ENCODE peak calls at places on chromosomes 11 and 22, in ten cellular contexts. One of them, this sample, is unnamed.

GRCh38 chr11:134995746-134996145 is 583.7 kb upstream of the B3GAT1 start:
- DNase-seq in bronchial epithelial cell: no peak
- DNase-seq in lung: no peak
- DNase-seq in kidney epithelial cell: no peak
- DNase-seq in neural crest cell: no peak
- DNase-seq in brain microvascular endothelial cell: no peak
- DNase-seq in A549: no peak
- DNase-seq in AG10803: peak
- DNase-seq in foreskin fibroblast: no peak
- DNase-seq in endothelial cell: no peak
- DNase-seq in this sample: no peak

GRCh38 chr22:46021577-46021976 is 44.6 kb upstream of the WNT7B start:
- DNase-seq in bronchial epithelial cell: no peak
- DNase-seq in lung: no peak
- DNase-seq in kidney epithelial cell: no peak
- DNase-seq in neural crest cell: no peak
- DNase-seq in brain microvascular endothelial cell: no peak
- DNase-seq in A549: no peak
- DNase-seq in AG10803: no peak
- DNase-seq in foreskin fibroblast: no peak
- DNase-seq in endothelial cell: no peak
- DNase-seq in this sample: no peak

GRCh38 chr22:39446239-39446721 is 10.5 kb upstream of the MGAT3 start:
- DNase-seq in bronchial epithelial cell: no peak
- DNase-seq in lung: no peak
- DNase-seq in kidney epithelial cell: no peak
- DNase-seq in neural crest cell: no peak
- DNase-seq in brain microvascular endothelial cell: no peak
- DNase-seq in A549: no peak
- DNase-seq in AG10803: no peak
- DNase-seq in foreskin fibroblast: no peak
- DNase-seq in endothelial cell: no peak
- DNase-seq in this sample: peak

GRCh38 chr11:82759649-82760048 is 26.0 kb upstream of the FAM181B start:
- DNase-seq in bronchial epithelial cell: no peak
- DNase-seq in lung: no peak
- DNase-seq in kidney epithelial cell: no peak
- DNase-seq in neural crest cell: no peak
- DNase-seq in brain microvascular endothelial cell: no peak
- DNase-seq in A549: no peak
- DNase-seq in AG10803: no peak
- DNase-seq in foreskin fibroblast: no peak
- DNase-seq in endothelial cell: no peak
- DNase-seq in this sample: no peak

GRCh38 chr11:102727890-102728289 is 3.1 kb upstream of the MMP8 start:
- DNase-seq in bronchial epithelial cell: peak
- DNase-seq in lung: no peak
- DNase-seq in kidney epithelial cell: no peak
- DNase-seq in neural crest cell: no peak
- DNase-seq in brain microvascular endothelial cell: peak
- DNase-seq in A549: no peak
- DNase-seq in AG10803: peak
- DNase-seq in foreskin fibroblast: peak
- DNase-seq in endothelial cell: no peak
- DNase-seq in this sample: no peak

GRCh38 chr22:19210188-19210587 is 31.7 kb upstream of the SLC25A1 start:
- DNase-seq in bronchial epithelial cell: no peak
- DNase-seq in lung: no peak
- DNase-seq in kidney epithelial cell: no peak
- DNase-seq in neural crest cell: no peak
- DNase-seq in brain microvascular endothelial cell: no peak
- DNase-seq in A549: no peak
- DNase-seq in AG10803: no peak
- DNase-seq in foreskin fibroblast: no peak
- DNase-seq in endothelial cell: no peak
- DNase-seq in this sample: no peak

GRCh38 chr22:38030311-38031133 is 26.7 kb upstream of the PICK1 start:
- DNase-seq in bronchial epithelial cell: no peak
- DNase-seq in lung: no peak
- DNase-seq in kidney epithelial cell: no peak
- DNase-seq in neural crest cell: no peak
- DNase-seq in brain microvascular endothelial cell: no peak
- DNase-seq in A549: no peak
- DNase-seq in AG10803: no peak
- DNase-seq in foreskin fibroblast: peak
- DNase-seq in endothelial cell: no peak
- DNase-seq in this sample: no peak

GRCh38 chr22:41933411-41934177 is 7.0 kb upstream of the TNFRSF13C start:
- DNase-seq in bronchial epithelial cell: no peak
- DNase-seq in lung: no peak
- DNase-seq in kidney epithelial cell: no peak
- DNase-seq in neural crest cell: no peak
- DNase-seq in brain microvascular endothelial cell: no peak
- DNase-seq in A549: no peak
- DNase-seq in AG10803: no peak
- DNase-seq in foreskin fibroblast: no peak
- DNase-seq in endothelial cell: no peak
- DNase-seq in this sample: no peak

GRCh38 chr22:39915295-39915726 is 14.4 kb downstream of the GRAP2 start:
- DNase-seq in bronchial epithelial cell: no peak
- DNase-seq in lung: no peak
- DNase-seq in kidney epithelial cell: no peak
- DNase-seq in neural crest cell: no peak
- DNase-seq in brain microvascular endothelial cell: no peak
- DNase-seq in A549: no peak
- DNase-seq in AG10803: no peak
- DNase-seq in foreskin fibroblast: no peak
- DNase-seq in endothelial cell: no peak
- DNase-seq in this sample: no peak

GRCh38 chr11:829116-829945 is 1.6 kb downstream of the CRACR2B start:
- DNase-seq in bronchial epithelial cell: no peak
- DNase-seq in lung: peak
- DNase-seq in kidney epithelial cell: no peak
- DNase-seq in neural crest cell: no peak
- DNase-seq in brain microvascular endothelial cell: no peak
- DNase-seq in A549: no peak
- DNase-seq in AG10803: no peak
- DNase-seq in foreskin fibroblast: peak
- DNase-seq in endothelial cell: peak
- DNase-seq in this sample: no peak

GRCh38 chr22:33866521-33866920 is 53.8 kb downstream of the LARGE1 start:
- DNase-seq in bronchial epithelial cell: no peak
- DNase-seq in lung: no peak
- DNase-seq in kidney epithelial cell: no peak
- DNase-seq in neural crest cell: no peak
- DNase-seq in brain microvascular endothelial cell: no peak
- DNase-seq in A549: no peak
- DNase-seq in AG10803: no peak
- DNase-seq in foreskin fibroblast: no peak
- DNase-seq in endothelial cell: no peak
- DNase-seq in this sample: no peak

GRCh38 chr11:46421257-46421880 is 29.8 kb upstream of the CHRM4 start:
- DNase-seq in bronchial epithelial cell: no peak
- DNase-seq in lung: no peak
- DNase-seq in kidney epithelial cell: no peak
- DNase-seq in neural crest cell: no peak
- DNase-seq in brain microvascular endothelial cell: no peak
- DNase-seq in A549: no peak
- DNase-seq in AG10803: no peak
- DNase-seq in foreskin fibroblast: no peak
- DNase-seq in endothelial cell: no peak
- DNase-seq in this sample: no peak

GRCh38 chr22:45885941-45886395 is 91.0 kb downstream of the WNT7B start:
- DNase-seq in bronchial epithelial cell: no peak
- DNase-seq in lung: no peak
- DNase-seq in kidney epithelial cell: no peak
- DNase-seq in neural crest cell: peak
- DNase-seq in brain microvascular endothelial cell: no peak
- DNase-seq in A549: no peak
- DNase-seq in AG10803: no peak
- DNase-seq in foreskin fibroblast: no peak
- DNase-seq in endothelial cell: no peak
- DNase-seq in this sample: no peak

GRCh38 chr22:50308597-50308935 is 1.1 kb upstream of the PLXNB2 start:
- DNase-seq in bronchial epithelial cell: no peak
- DNase-seq in lung: peak
- DNase-seq in kidney epithelial cell: no peak
- DNase-seq in neural crest cell: no peak
- DNase-seq in brain microvascular endothelial cell: no peak
- DNase-seq in A549: peak
- DNase-seq in AG10803: peak
- DNase-seq in foreskin fibroblast: peak
- DNase-seq in endothelial cell: peak
- DNase-seq in this sample: no peak

GRCh38 chr22:28855355-28856094 is 27.8 kb upstream of the ZNRF3 start:
- DNase-seq in bronchial epithelial cell: peak
- DNase-seq in lung: peak
- DNase-seq in kidney epithelial cell: peak
- DNase-seq in neural crest cell: peak
- DNase-seq in brain microvascular endothelial cell: peak
- DNase-seq in A549: peak
- DNase-seq in AG10803: peak
- DNase-seq in foreskin fibroblast: peak
- DNase-seq in endothelial cell: peak
- DNase-seq in this sample: peak

GRCh38 chr11:6813651-6814050 is 14.2 kb upstream of the OR6A2 start:
- DNase-seq in bronchial epithelial cell: no peak
- DNase-seq in lung: no peak
- DNase-seq in kidney epithelial cell: no peak
- DNase-seq in neural crest cell: no peak
- DNase-seq in brain microvascular endothelial cell: no peak
- DNase-seq in A549: no peak
- DNase-seq in AG10803: no peak
- DNase-seq in foreskin fibroblast: no peak
- DNase-seq in endothelial cell: no peak
- DNase-seq in this sample: no peak

GRCh38 chr11:34929794-34930763 is 13.7 kb downstream of the PDHX start:
- DNase-seq in bronchial epithelial cell: no peak
- DNase-seq in lung: no peak
- DNase-seq in kidney epithelial cell: no peak
- DNase-seq in neural crest cell: no peak
- DNase-seq in brain microvascular endothelial cell: no peak
- DNase-seq in A549: peak
- DNase-seq in AG10803: no peak
- DNase-seq in foreskin fibroblast: no peak
- DNase-seq in endothelial cell: no peak
- DNase-seq in this sample: no peak

GRCh38 chr11:78812513-78813293 is 238.0 kb upstream of the NARS2 start:
- DNase-seq in bronchial epithelial cell: peak
- DNase-seq in lung: no peak
- DNase-seq in kidney epithelial cell: no peak
- DNase-seq in neural crest cell: no peak
- DNase-seq in brain microvascular endothelial cell: no peak
- DNase-seq in A549: no peak
- DNase-seq in AG10803: no peak
- DNase-seq in foreskin fibroblast: no peak
- DNase-seq in endothelial cell: no peak
- DNase-seq in this sample: no peak
- TF ChIP-seq CTCF in bronchial epithelial cell: no peak
- TF ChIP-seq CTCF in lung: no peak
- TF ChIP-seq CTCF in kidney epithelial cell: no peak
- TF ChIP-seq CTCF in neural crest cell: no peak
- TF ChIP-seq CTCF in brain microvascular endothelial cell: peak
- TF ChIP-seq CTCF in A549: no peak
- TF ChIP-seq CTCF in AG10803: no peak
- TF ChIP-seq CTCF in foreskin fibroblast: no peak
- TF ChIP-seq CTCF in endothelial cell: no peak
- TF ChIP-seq CTCF in this sample: no peak

DNA sequence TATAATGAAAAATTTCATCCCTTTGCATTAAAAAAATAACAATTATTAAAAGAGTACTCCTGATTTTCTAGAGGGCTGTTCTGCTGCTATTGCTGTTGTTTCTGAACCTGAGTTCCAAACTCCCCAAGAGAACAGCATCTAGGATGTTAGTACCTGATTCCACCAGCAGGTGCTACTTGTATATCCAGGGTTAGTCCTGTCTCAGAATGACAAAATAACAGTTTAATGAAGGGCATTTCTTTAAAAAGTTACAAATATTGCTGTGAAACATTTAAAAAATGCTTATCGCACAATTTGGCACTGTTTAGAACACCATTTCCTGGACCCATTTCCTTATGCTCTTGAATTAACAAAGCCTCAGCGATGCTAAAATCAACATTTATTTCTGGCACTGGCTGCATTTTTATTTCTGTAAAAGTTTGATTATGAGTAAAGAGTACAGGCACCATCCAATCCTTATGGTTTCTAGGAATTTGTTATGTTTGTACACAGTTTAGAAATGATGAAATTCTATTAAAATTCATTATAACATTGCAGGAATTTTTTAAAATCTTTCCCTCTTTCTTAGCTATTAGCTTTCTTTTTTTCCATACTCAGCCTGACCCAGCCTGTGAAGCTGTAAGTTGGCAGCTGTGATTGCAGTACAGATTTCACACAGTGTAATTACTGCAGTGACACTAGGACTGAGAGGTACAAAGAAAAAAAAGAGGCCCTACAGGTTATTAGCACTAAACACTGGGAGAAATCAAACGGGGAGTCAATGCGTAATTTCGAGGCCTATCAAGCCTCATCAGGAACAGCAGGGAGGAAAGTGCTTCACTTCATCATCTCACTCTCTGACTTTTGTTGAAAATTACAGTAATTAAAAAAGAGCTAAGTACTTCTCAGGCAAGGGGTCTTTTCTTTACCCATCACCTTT is 208.8 kb downstream of the DCDC1 start:
- DNase-seq in bronchial epithelial cell: peak
- DNase-seq in lung: no peak
- DNase-seq in kidney epithelial cell: no peak
- DNase-seq in neural crest cell: no peak
- DNase-seq in brain microvascular endothelial cell: no peak
- DNase-seq in A549: peak
- DNase-seq in AG10803: no peak
- DNase-seq in foreskin fibroblast: no peak
- DNase-seq in endothelial cell: peak
- DNase-seq in this sample: no peak
- TF ChIP-seq CTCF in bronchial epithelial cell: peak
- TF ChIP-seq CTCF in lung: no peak
- TF ChIP-seq CTCF in kidney epithelial cell: peak
- TF ChIP-seq CTCF in neural crest cell: peak
- TF ChIP-seq CTCF in brain microvascular endothelial cell: peak
- TF ChIP-seq CTCF in A549: no peak
- TF ChIP-seq CTCF in AG10803: peak
- TF ChIP-seq CTCF in foreskin fibroblast: peak
- TF ChIP-seq CTCF in endothelial cell: peak
- TF ChIP-seq CTCF in this sample: no peak

GRCh38 chr11:93820085-93820710 is 30.2 kb downstream of the VSTM5 start:
- DNase-seq in bronchial epithelial cell: no peak
- DNase-seq in lung: no peak
- DNase-seq in kidney epithelial cell: no peak
- DNase-seq in neural crest cell: no peak
- DNase-seq in brain microvascular endothelial cell: no peak
- DNase-seq in A549: no peak
- DNase-seq in AG10803: no peak
- DNase-seq in foreskin fibroblast: no peak
- DNase-seq in endothelial cell: no peak
- DNase-seq in this sample: no peak
- TF ChIP-seq CTCF in bronchial epithelial cell: no peak
- TF ChIP-seq CTCF in lung: no peak
- TF ChIP-seq CTCF in kidney epithelial cell: no peak
- TF ChIP-seq CTCF in neural crest cell: no peak
- TF ChIP-seq CTCF in brain microvascular endothelial cell: no peak
- TF ChIP-seq CTCF in A549: no peak
- TF ChIP-seq CTCF in AG10803: no peak
- TF ChIP-seq CTCF in foreskin fibroblast: no peak
- TF ChIP-seq CTCF in endothelial cell: no peak
- TF ChIP-seq CTCF in this sample: no peak

GRCh38 chr11:121439759-121440158 is 12.4 kb upstream of the SORL1 start:
- DNase-seq in bronchial epithelial cell: no peak
- DNase-seq in lung: no peak
- DNase-seq in kidney epithelial cell: no peak
- DNase-seq in neural crest cell: no peak
- DNase-seq in brain microvascular endothelial cell: no peak
- DNase-seq in A549: no peak
- DNase-seq in AG10803: no peak
- DNase-seq in foreskin fibroblast: no peak
- DNase-seq in endothelial cell: no peak
- DNase-seq in this sample: no peak
- TF ChIP-seq CTCF in bronchial epithelial cell: no peak
- TF ChIP-seq CTCF in lung: no peak
- TF ChIP-seq CTCF in kidney epithelial cell: no peak
- TF ChIP-seq CTCF in neural crest cell: no peak
- TF ChIP-seq CTCF in brain microvascular endothelial cell: no peak
- TF ChIP-seq CTCF in A549: no peak
- TF ChIP-seq CTCF in AG10803: no peak
- TF ChIP-seq CTCF in foreskin fibroblast: no peak
- TF ChIP-seq CTCF in endothelial cell: no peak
- TF ChIP-seq CTCF in this sample: no peak

This sample was measured in GM10248.